ENCODE peak calls at places on chromosomes 11 and 22, in four cellular contexts. G is KG1, E is nucleus accumbens, K is heart right ventricle. M is an unnamed sample.

GRCh38 chr22:20231499-20232236 is 36.5 kb downstream of the RTN4R start:
- DNase-seq in G (no peak), E (no peak), K (no peak), M (no peak)

GRCh38 chr22:49238181-49239141 is 589.2 kb downstream of the BRD1 start:
- DNase-seq in G (no peak), E (no peak), K (no peak), M (no peak)

GRCh38 chr11:130522284-130522961 is 74.0 kb downstream of the ADAMTS15 start:
- DNase-seq in G (no peak), E (peak), K (peak), M (peak)

GRCh38 chr11:18171377-18172000 is 1.1 kb upstream of the MRGPRX4 start:
- DNase-seq in G (no peak), E (no peak), K (no peak), M (peak)

GRCh38 chr11:16392646-16393045 is 36.3 kb upstream of the SOX6 start:
- DNase-seq in G (no peak), E (no peak), K (no peak), M (no peak)

GRCh38 chr11:3037041-3037944 is 19.9 kb downstream of the CARS1 start:
- DNase-seq in G (no peak), E (peak), K (peak), M (peak)

GRCh38 chr11:128473631-128474030 is 113.7 kb downstream of the ETS1 start:
- DNase-seq in G (no peak), E (no peak), K (no peak), M (no peak)

GRCh38 chr11:72686639-72687215 is 12.5 kb upstream of the PDE2A start:
- DNase-seq in G (no peak), E (no peak), K (no peak), M (no peak)

GRCh38 chr22:42651134-42651533 is 1.9 kb upstream of the CYB5R3 start:
- DNase-seq in G (no peak), E (no peak), K (no peak), M (no peak)

GRCh38 chr11:108388576-108388975 is 78.8 kb downstream of the C11orf65 start:
- DNase-seq in G (no peak), E (no peak), K (no peak), M (no peak)

GRCh38 chr11:44269369-44270351 is 40.3 kb downstream of the ALX4 start:
- DNase-seq in G (no peak), E (no peak), K (no peak), M (no peak)

GRCh38 chr11:76510060-76511047 is 65.5 kb downstream of the EMSY start:
- DNase-seq in G (no peak), E (no peak), K (no peak), M (no peak)

GRCh38 chr11:561148-562003 is 606 bp downstream of the RASSF7 start:
- DNase-seq in G (no peak), E (no peak), K (no peak), M (no peak)

GRCh38 chr22:24133187-24133965 is 47.9 kb upstream of the SUSD2 start:
- DNase-seq in G (no peak), E (no peak), K (no peak), M (no peak)

GRCh38 chr22:37425800-37426531 is 1.3 kb downstream of the ELFN2 start:
- DNase-seq in G (no peak), E (no peak), K (no peak), M (no peak)

M was measured in pons.